ENCODE peak calls at places on chromosomes 6 and 20, in eight cellular contexts. S is A172; F is central memory CD4-positive, alpha-beta T cell; L is Caki2; W is non-pigmented ciliary epithelial cell; T is naive B cell; V is endothelial cell of umbilical vein; P is mesothelial cell of epicardium. B is an unnamed sample.

GRCh38 chr20:58094160-58094559 is 134.3 kb downstream of the ANKRD60 start:
- DNase-seq in S (no peak), F (no peak), L (no peak), W (no peak), T (no peak), V (no peak), P (no peak), B (no peak)

GRCh38 chr20:36153754-36154695 is 515 bp upstream of the EPB41L1 start:
- DNase-seq in S (peak), F (no peak), L (peak), W (no peak), T (no peak), V (peak), P (peak), B (no peak)

GRCh38 chr6:79048611-79049010 is 29.4 kb downstream of the PHIP start:
- DNase-seq in S (peak), F (no peak), L (peak), W (no peak), T (no peak), V (peak), P (no peak), B (no peak)

GRCh38 chr20:58130574-58130973 is 97.9 kb downstream of the ANKRD60 start:
- DNase-seq in S (no peak), F (no peak), L (no peak), W (no peak), T (no peak), V (no peak), P (no peak), B (no peak)

GRCh38 chr6:133312006-133312405 is 70.8 kb downstream of the EYA4 start:
- DNase-seq in S (no peak), F (no peak), L (no peak), W (no peak), T (no peak), V (no peak), P (no peak), B (no peak)

GRCh38 chr6:85551264-85551663 is 42.4 kb downstream of the SNX14 start:
- DNase-seq in S (peak), F (no peak), L (peak), W (no peak), T (no peak), V (no peak), P (no peak), B (no peak)

GRCh38 chr6:78854501-78854900 is 12.8 kb upstream of the IRAK1BP1 start:
- DNase-seq in S (no peak), F (no peak), L (no peak), W (no peak), T (no peak), V (no peak), P (no peak), B (no peak)

GRCh38 chr6:127207591-127208120 is 59.0 kb upstream of the RNF146 start:
- DNase-seq in S (peak), F (no peak), L (no peak), W (no peak), T (no peak), V (peak), P (no peak), B (no peak)

GRCh38 chr20:23397961-23398360 is 23.3 kb downstream of the NAPB start:
- DNase-seq in S (no peak), F (no peak), L (no peak), W (no peak), T (no peak), V (peak), P (no peak), B (no peak)

GRCh38 chr6:86453232-86453631 is 484.1 kb upstream of the HTR1E start:
- DNase-seq in S (no peak), F (no peak), L (no peak), W (no peak), T (no peak), V (no peak), P (no peak), B (no peak)

GRCh38 chr20:63169731-63170130 is 46.2 kb downstream of the YTHDF1 start:
- DNase-seq in S (no peak), F (no peak), L (no peak), W (no peak), T (no peak), V (no peak), P (no peak), B (no peak)

GRCh38 chr20:64038579-64039292 is 2.8 kb downstream of the C20orf204 start:
- DNase-seq in S (no peak), F (peak), L (peak), W (no peak), T (peak), V (peak), P (peak), B (peak)

GRCh38 chr20:18360601-18361000 is 72.3 kb downstream of the ZNF133 start:
- DNase-seq in S (no peak), F (no peak), L (no peak), W (no peak), T (no peak), V (no peak), P (no peak), B (no peak)